ENCODE peak calls at places on chromosomes 16 and 17, in six cellular contexts. K is mesendoderm, L is brain microvascular endothelial cell, A is thoracic aorta, B is PC-3, T is NT2/D1. G is an unnamed sample.

GRCh38 chr16:30004424-30004776 is 6.4 kb downstream of the DOC2A start:
- DNase-seq in K (no peak), L (no peak), A (no peak), B (no peak), T (no peak), G (peak; percentile 58)

GRCh38 chr16:55249936-55250335 is 74.1 kb upstream of the IRX6 start:
- DNase-seq in K (no peak), L (no peak), A (no peak), B (no peak), T (no peak), G (no peak)

GRCh38 chr17:65783845-65784334 is 222.4 kb upstream of the AXIN2 start:
- DNase-seq in K (no peak), L (peak; percentile 87), A (no peak), B (peak; percentile 98), T (no peak), G (no peak)

GRCh38 chr17:57858838-57859237 is 9.0 kb upstream of the MRPS23 start:
- DNase-seq in K (no peak), L (no peak), A (no peak), B (no peak), T (no peak), G (no peak)

GRCh38 chr17:1347681-1348318 is 52.2 kb downstream of the YWHAE start:
- DNase-seq in K (no peak), L (no peak), A (no peak), B (no peak), T (no peak), G (no peak)

GRCh38 chr16:48535831-48536599 is 74.0 kb downstream of the N4BP1 start:
- DNase-seq in K (no peak), L (peak; percentile 52), A (no peak), B (no peak), T (no peak), G (peak; percentile 72)

GRCh38 chr16:14378684-14379467 is 251.2 kb downstream of the PARN start:
- DNase-seq in K (no peak), L (no peak), A (no peak), B (peak; percentile 60), T (no peak), G (no peak)

GRCh38 chr17:19461681-19462080 is 50.6 kb downstream of the RNF112 start:
- DNase-seq in K (no peak), L (no peak), A (no peak), B (no peak), T (no peak), G (no peak)

GRCh38 chr16:3101018-3101840 is 2.1 kb upstream of the ZSCAN10 start:
- DNase-seq in K (peak; percentile 82), L (no peak), A (no peak), B (peak; percentile 13), T (no peak), G (no peak)

DNA sequence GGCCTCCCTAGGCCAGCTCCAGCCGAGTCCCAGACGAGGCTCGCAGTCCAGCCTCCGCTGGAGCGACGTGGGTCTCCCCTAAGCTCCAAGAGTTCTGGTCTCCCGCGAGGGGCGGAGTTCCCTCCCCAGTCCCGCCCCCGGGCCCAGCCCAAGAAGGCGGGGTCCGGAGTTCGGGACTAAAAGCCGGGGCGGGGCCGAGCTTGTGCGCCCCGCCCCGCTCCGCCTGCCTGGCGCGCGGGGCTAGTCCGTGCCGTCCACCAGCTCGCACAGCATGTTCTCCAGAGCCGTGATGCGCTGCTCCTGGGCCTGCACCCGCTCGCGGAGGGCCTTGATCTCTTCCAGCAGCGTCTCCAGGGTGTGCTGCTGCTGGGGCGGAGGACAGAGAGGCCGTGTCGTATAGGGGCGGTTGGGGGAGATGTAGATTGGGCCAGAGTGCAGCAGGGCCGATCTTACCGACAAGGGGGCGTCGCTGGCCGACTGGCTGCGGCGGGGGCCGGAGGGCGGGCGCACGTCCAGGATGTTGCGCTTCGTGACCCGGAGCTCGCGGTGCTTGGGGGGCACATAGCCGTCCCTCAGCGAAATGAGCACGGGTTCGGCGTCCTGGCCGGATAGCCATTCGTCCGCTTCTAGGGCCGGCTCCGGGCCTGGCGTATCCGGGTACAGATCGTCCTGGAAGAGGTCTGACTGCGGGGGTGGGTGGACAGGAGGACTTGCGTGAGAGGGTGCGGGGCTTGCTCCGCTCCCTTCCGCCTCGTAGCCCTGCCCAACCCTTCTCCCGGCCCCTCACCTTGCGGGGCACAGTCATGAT is 7.0 kb downstream of the CORO6 start:
- DNase-seq in K (peak; percentile 89), L (peak; percentile 68), A (peak; percentile 43), B (peak; percentile 76), T (peak; percentile 55), G (peak; percentile 97)
- H3K4me3 ChIP-seq in K (peak overlapping the region; percentile 23), L (peak overlapping the region; percentile 46), A (peak overlapping the region; percentile 70), B (peak overlapping the region; percentile 65), T (peak overlapping the region; percentile 29), G (peak overlapping the region; percentile 5)

GRCh38 chr17:55722016-55722706 is 503 bp downstream of the TMEM100 start:
- DNase-seq in K (no peak), L (peak; percentile 33), A (no peak), B (no peak), T (no peak), G (no peak)
- H3K4me3 ChIP-seq in K (no peak overlapping the region), L (peak overlapping the region; percentile 24), A (peak overlapping the region; percentile 51), B (no peak overlapping the region), T (no peak overlapping the region), G (peak overlapping the region; percentile 39)

GRCh38 chr17:70552982-70553334 is 383.6 kb downstream of the KCNJ2 start:
- DNase-seq in K (peak; percentile 12), L (no peak), A (no peak), B (no peak), T (no peak), G (no peak)
- H3K4me3 ChIP-seq in K (no peak overlapping the region), L (no peak overlapping the region), A (no peak overlapping the region), B (no peak overlapping the region), T (no peak overlapping the region), G (no peak overlapping the region)

DNA sequence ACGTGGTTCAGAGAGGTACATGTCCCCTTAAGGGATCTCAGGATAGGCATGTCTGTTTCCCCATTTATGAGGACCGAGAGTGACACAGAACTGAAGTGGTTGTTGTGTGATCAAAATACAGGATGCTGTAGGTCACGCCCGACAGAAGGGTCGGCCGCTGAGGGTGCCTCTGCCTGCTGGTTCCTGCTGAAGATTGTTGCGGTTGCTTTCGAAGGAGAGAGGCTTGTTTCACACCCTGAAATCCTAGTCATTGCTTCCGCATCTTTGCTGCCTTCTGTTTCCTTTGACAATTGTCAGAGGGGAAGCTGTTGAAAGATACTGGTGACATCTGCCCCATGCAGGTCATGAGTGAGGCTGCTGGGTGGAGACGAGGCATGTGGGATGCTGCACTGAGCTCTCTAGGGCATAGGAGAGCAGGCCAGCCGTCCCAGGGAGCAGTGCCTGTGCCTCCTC is 3.8 kb upstream of the NAT9 start:
- DNase-seq in K (no peak), L (no peak), A (no peak), B (no peak), T (no peak), G (peak; percentile 78)
- H3K4me3 ChIP-seq in K (no peak overlapping the region), L (no peak overlapping the region), A (no peak overlapping the region), B (no peak overlapping the region), T (no peak overlapping the region), G (no peak overlapping the region)

GRCh38 chr17:73089918-73090317 is 2.6 kb downstream of the SLC39A11 start:
- DNase-seq in K (no peak), L (no peak), A (no peak), B (no peak), T (no peak), G (no peak)

GRCh38 chr17:73092518-73093135 is at the start of gene SLC39A11:
- DNase-seq in K (peak; percentile 97), L (peak; percentile 92), A (peak; percentile 62), B (peak; percentile 97), T (peak; percentile 81), G (peak; percentile 97)

GRCh38 chr17:73091770-73092517 is 544 bp downstream of the SLC39A11 start:
- DNase-seq in K (peak; percentile 46), L (no peak), A (no peak), B (peak; percentile 37), T (peak; percentile 8), G (no peak)

GRCh38 chr17:73090396-73091202 is 1.9 kb downstream of the SLC39A11 start:
- DNase-seq in K (no peak), L (no peak), A (no peak), B (no peak), T (no peak), G (no peak)

GRCh38 chr17:73091410-73091769 is 1.1 kb downstream of the SLC39A11 start:
- DNase-seq in K (no peak), L (no peak), A (no peak), B (no peak), T (no peak), G (no peak)
- H3K4me3 ChIP-seq in K (no peak overlapping the region), L (peak overlapping the region; percentile 78), A (peak overlapping the region; percentile 80), B (peak overlapping the region; percentile 73), T (peak overlapping the region; percentile 76), G (peak overlapping the region; percentile 82)

DNA sequence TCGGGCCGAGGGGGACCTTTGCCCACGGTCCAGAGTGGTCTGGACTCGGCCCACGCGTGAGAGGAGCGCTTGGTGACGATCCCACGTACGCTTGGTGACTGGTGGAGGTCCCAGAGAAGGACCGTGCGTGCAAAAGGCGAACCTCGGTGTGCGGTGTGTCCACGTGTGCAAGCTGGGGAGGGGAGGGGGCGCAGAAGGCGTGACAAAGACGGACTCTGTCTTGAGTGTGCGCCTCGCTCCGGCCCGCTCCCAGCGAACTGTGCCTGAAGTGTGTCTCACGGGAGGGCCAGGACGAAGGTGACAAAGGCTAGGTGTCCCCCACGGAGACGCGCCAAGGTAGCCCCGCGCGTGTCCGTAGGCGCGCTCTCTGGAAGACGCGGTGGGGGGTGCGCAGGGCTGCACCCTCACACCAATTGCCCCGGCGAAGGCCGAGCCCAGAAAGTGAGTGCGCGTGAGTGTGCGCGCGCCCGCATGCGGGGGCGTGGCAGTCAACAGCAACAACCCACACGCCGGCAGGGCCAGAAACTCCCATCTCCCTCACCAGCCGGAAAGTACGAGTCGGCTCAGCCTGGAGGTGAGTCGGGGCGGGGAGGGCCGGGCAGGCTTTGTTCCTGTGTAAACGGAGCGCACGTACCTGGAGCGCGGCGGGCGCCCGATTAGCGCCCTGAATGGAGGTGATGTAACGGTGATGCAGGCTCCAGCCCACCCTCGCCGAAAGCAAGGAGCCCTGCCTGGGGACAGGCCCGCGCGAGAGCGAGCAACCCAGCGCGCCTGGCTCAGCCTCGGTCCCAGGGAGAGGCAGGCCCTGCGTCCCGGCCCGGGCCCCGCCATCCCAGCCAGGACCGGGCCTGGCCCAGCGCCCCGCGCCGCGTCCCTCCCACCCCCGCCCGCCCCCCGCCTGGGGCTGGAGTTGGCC is at the start of gene GPRC5C:
- DNase-seq in K (peak; percentile 90), L (no peak), A (no peak), B (peak; percentile 97), T (no peak), G (peak; percentile 91)
- H3K4me3 ChIP-seq in K (peak within 1 kb of the TSS; percentile 67), L (peak within 1 kb of the TSS; percentile 26), A (peak within 1 kb of the TSS; percentile 78), B (peak within 1 kb of the TSS; percentile 80), T (peak within 1 kb of the TSS; percentile 72), G (peak within 1 kb of the TSS; percentile 57)

DNA sequence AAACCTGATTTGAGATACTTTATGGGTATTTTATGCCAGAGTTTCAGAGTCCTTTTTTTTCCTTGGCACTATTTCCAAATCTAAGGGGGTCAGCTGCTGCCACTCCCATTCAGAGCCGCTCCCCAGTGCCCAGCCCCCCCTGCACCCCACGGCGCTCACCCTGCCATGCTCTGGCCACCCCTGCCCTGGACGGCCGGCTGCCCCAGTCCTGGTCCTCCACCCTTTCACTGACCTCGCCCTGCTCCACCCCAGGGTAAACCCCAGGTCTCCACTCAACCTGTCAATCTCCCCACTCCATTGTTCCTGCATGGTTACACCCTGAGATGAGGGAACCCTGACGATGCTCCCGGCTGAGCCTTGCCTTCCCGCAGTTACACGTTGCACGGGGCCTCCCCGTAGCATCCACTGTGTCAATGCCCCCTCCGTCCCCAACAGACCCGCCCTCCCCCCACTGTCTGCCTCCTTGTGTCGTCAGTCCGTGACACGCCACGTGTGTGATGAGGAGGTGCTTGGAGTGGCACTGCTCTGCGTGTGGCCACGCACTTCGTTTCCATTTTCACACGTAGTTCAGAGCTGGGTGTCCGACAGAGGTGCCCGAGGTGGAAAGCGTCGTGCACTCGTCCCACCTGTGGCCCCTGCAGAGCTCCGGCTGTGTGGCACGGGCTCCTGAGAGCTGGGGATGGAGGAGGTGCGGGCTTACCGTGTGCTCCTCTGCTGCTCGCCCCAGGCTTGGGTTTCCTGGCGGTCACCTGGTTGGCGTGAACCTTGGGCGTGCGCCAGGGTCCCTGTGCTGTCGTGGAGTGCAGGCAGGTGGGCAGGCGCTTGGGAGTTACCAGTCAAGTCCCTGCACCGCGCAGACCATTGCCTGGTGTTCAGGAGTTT is 116.5 kb downstream of the BANP start:
- DNase-seq in K (no peak), L (no peak), A (no peak), B (no peak), T (no peak), G (no peak)
- H3K4me3 ChIP-seq in K (no peak overlapping the region), L (no peak overlapping the region), A (no peak overlapping the region), B (no peak overlapping the region), T (no peak overlapping the region), G (no peak overlapping the region)